ENCODE peak calls at places on chromosomes 4 and X, in six cellular contexts. W is WTC11, D is HepG2, L is K562, U is GM12878, T is GM23338. B is an unnamed sample.

GRCh38 chrX:70174754-70175153 is 2.5 kb upstream of the DGAT2L6 start:
- DNase-seq in W (no peak), D (no peak), L (no peak), U (no peak), T (no peak), B (no peak)

GRCh38 chr4:148192526-148192925 is 249.7 kb downstream of the NR3C2 start:
- DNase-seq in W (no peak), D (no peak), L (no peak), U (no peak), T (no peak), B (no peak)

GRCh38 chrX:19515615-19516105 is 352 bp upstream of the MAP3K15 start:
- DNase-seq in W (peak; percentile 12), D (no peak), L (no peak), U (no peak), T (peak; percentile 25), B (no peak)

GRCh38 chrX:6226053-6226645 is 2.5 kb downstream of the NLGN4X start:
- DNase-seq in W (peak; percentile 45), D (no peak), L (no peak), U (no peak), T (peak; percentile 73), B (no peak)

GRCh38 chr4:47528651-47529050 is 43.6 kb downstream of the ATP10D start:
- DNase-seq in W (no peak), D (no peak), L (no peak), U (no peak), T (no peak), B (no peak)

GRCh38 chr4:184795214-184795844 is 30.4 kb downstream of the ACSL1 start:
- DNase-seq in W (no peak), D (no peak), L (no peak), U (no peak), T (no peak), B (no peak)

GRCh38 chrX:12722314-12722713 is 68.9 kb upstream of the PRPS2 start:
- DNase-seq in W (no peak), D (no peak), L (no peak), U (no peak), T (no peak), B (no peak)

GRCh38 chr4:69713593-69713992 is 46.8 kb downstream of the SULT1B1 start:
- DNase-seq in W (no peak), D (peak; percentile 65), L (no peak), U (no peak), T (no peak), B (no peak)

GRCh38 chrX:9988762-9989161 is 21.6 kb downstream of the CLDN34 start:
- DNase-seq in W (no peak), D (no peak), L (no peak), U (no peak), T (no peak), B (no peak)

DNA sequence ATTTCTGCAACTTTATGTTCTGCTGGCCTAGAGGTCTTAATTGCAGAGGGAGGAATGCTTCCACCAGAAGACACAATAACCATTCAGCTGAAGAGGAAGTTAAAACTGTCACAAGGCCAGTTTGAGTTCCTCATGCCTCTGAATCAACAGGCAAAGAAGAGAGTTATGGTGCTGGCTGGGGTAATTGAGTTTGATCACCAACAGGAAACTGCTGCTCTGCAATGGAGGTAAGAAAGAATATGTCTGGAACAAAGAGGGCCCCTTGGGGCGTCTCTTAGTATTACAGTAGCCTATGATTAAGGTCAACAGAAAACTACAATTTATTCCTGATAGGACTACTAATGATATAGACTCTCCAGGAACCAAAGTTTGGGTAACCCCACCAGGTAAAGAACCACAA is 744.0 kb downstream of the FSTL5 start:
- DNase-seq in W (peak; percentile 16), D (peak; percentile 1), L (no peak), U (no peak), T (peak; percentile 66), B (no peak)
- TF ChIP-seq CREB1 in W (no peak), D (no peak), L (no peak), U (no peak), T (no peak), B (no peak)

GRCh38 chr4:18391370-18391728 is 369.8 kb upstream of the LCORL start:
- DNase-seq in W (no peak), D (no peak), L (no peak), U (no peak), T (no peak), B (no peak)

GRCh38 chr4:18389118-18389517 is 367.6 kb upstream of the LCORL start:
- DNase-seq in W (no peak), D (no peak), L (no peak), U (no peak), T (no peak), B (no peak)

GRCh38 chr4:18390655-18391369 is 369.3 kb upstream of the LCORL start:
- DNase-seq in W (no peak), D (no peak), L (no peak), U (no peak), T (peak; percentile 24), B (no peak)

DNA sequence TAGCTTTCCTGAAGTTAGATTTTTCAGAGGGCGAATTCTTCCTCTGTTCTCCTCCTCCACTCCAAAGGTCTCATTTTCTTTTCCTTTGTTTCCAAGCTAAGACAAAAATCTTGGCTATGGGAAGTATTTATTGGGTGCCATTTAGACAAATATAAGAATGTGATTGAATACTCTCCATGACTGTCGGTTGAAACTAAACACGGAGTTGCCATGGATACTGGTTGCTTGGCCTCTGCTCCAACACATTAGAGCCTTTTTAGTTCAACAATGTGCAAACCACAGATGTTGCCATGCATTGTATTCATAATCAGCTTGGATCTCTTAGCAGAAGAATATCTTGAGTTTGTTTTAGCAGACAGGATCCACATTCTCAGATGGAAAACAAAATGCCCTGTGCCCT is 366.5 kb upstream of the LCORL start:
- DNase-seq in W (no peak), D (no peak), L (no peak), U (no peak), T (peak; percentile 4), B (no peak)
- TF ChIP-seq CREB1 in W (no peak), D (no peak), L (no peak), U (no peak), T (no peak), B (no peak)

DNA sequence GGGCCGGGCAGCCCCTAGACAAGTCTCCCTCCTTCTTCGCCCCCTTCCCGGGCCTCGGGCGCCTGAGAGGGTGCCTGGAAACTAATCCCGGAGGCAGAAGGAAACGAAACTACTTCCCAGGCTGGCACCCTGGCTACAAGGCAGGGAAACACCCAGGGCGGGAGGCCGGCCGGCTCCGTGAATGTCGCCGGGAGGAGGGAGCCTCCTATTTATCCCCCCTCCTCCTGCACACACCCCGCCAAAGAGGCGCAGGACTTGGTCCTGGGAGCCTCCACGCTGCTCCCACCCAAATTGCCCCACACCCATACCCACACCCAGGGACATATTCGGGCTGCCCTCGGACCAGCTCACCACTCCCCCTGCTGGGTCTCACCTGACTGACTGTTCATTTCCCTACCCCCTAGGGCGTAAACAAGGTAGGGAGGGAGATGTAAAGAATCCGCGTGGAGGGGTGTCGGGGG is at the start of gene BTC:
- DNase-seq in W (peak; percentile 53), D (peak; percentile 30), L (peak; percentile 11), U (no peak), T (peak; percentile 69), B (no peak)
- TF ChIP-seq CREB1 in W (no peak), D (no peak), L (no peak), U (no peak), T (no peak), B (no peak)

GRCh38 chr4:156976147-156976546 is 4.5 kb upstream of the PDGFC start:
- DNase-seq in W (no peak), D (no peak), L (no peak), U (no peak), T (no peak), B (no peak)

GRCh38 chr4:156971623-156972369 is at the start of gene PDGFC:
- DNase-seq in W (peak; percentile 86), D (peak; percentile 63), L (peak; percentile 8), U (no peak), T (peak; percentile 85), B (no peak)

GRCh38 chr4:156971168-156971601 is 414 bp downstream of the PDGFC start:
- DNase-seq in W (peak; percentile 41), D (no peak), L (no peak), U (no peak), T (peak; percentile 47), B (no peak)

GRCh38 chr4:156972370-156972980 is 876 bp upstream of the PDGFC start:
- DNase-seq in W (no peak), D (no peak), L (no peak), U (no peak), T (peak; percentile 6), B (no peak)

DNA sequence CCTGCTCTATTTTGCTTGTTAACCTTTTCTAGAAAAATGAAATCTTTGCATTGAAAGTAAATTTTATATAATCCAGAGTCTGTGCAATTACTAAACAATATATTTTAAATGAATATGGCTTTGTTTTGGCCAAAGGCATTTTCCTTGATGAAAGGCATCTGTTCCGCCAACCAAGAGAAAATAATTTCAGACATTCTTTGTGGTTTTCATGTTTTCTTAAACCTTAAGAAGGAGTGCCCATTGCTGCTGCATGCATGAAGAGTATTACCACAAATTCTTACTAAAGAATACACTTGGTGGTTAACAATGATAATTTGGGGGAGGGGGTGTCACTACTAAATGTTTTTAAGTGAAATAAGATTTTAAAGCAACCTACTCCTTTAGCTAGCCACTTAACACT is 2.7 kb upstream of the PDGFC start:
- DNase-seq in W (no peak), D (no peak), L (no peak), U (no peak), T (no peak), B (no peak)
- TF ChIP-seq CREB1 in W (no peak), D (no peak), L (no peak), U (no peak), T (no peak), B (no peak)

GRCh38 chr4:10017037-10017893 is 4.0 kb downstream of the SLC2A9 start:
- DNase-seq in W (no peak), D (peak; percentile 98), L (no peak), U (no peak), T (no peak), B (no peak)

GRCh38 chr4:10013722-10014121 is 7.6 kb downstream of the SLC2A9 start:
- DNase-seq in W (peak; percentile 86), D (no peak), L (peak; percentile 69), U (no peak), T (peak; percentile 87), B (peak; percentile 85)

GRCh38 chr4:10016169-10016568 is 5.1 kb downstream of the SLC2A9 start:
- DNase-seq in W (no peak), D (no peak), L (no peak), U (no peak), T (no peak), B (no peak)

GRCh38 chr4:10011885-10012284 is 9.4 kb downstream of the SLC2A9 start:
- DNase-seq in W (no peak), D (no peak), L (no peak), U (no peak), T (no peak), B (no peak)

DNA sequence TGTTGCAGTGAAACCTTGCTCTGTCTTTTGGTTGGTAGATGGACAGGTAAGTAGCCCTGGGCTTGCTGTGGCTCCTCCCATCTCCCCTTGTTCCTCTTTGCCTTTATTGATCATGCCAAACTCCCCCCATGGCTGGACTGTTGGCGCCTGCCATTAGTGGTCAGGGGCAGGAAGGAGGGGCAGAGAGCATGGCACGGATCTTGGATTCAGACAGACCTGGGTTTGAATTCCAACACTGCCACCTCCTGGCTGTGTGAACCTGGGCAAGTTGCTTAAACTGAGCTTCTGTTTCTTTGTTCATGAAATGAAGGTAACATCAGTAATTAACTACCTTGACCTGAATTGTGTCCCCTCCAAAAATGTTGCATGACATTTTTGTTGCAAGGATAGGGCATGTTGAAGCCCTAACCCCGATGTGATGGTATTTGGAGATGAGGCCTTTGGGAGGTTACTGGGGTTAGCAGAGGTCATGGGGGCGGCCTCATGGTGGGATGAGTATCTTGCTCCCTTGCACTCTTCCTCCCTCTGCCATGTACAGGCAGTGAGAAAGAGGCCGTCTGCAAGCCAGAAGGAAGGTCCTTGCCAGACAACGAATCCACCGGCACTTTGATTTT is 6.0 kb downstream of the SLC2A9 start:
- DNase-seq in W (peak; percentile 73), D (no peak), L (no peak), U (no peak), T (peak; percentile 82), B (peak; percentile 46)
- TF ChIP-seq CREB1 in W (no peak), D (no peak), L (no peak), U (no peak), T (no peak), B (no peak)

GRCh38 chrX:37745835-37746234 is 34.0 kb upstream of the CYBB start:
- DNase-seq in W (no peak), D (no peak), L (no peak), U (no peak), T (no peak), B (no peak)
- TF ChIP-seq CREB1 in W (no peak), D (no peak), L (no peak), U (no peak), T (no peak), B (no peak)

B was measured in H1.